ENCODE peak calls at places on chromosomes 2 and 18, in four cellular contexts. One of them, this sample, is unnamed.
A peak's percentile ranks its signal among the peaks of the same experiment; 100 is the strongest.

GRCh38 chr2:23377772-23378171 is 7.2 kb upstream of the KLHL29 start:
- DNase-seq in OCI-LY7: no peak
- DNase-seq in GM12865: no peak
- DNase-seq in T1000: no peak
- DNase-seq in this sample: peak; percentile 50

GRCh38 chr18:8959551-8960135 is 142.9 kb upstream of the NDUFV2 start:
- DNase-seq in OCI-LY7: no peak
- DNase-seq in GM12865: no peak
- DNase-seq in T1000: no peak
- DNase-seq in this sample: peak; percentile 38

GRCh38 chr18:28208712-28209265 is 31.9 kb upstream of the CDH2 start:
- DNase-seq in OCI-LY7: no peak
- DNase-seq in GM12865: no peak
- DNase-seq in T1000: no peak
- DNase-seq in this sample: no peak

GRCh38 chr2:71560286-71561011 is 107.1 kb downstream of the DYSF start:
- DNase-seq in OCI-LY7: no peak
- DNase-seq in T1000: no peak
- DNase-seq in GM12865: no peak
- DNase-seq in this sample: no peak

GRCh38 chr2:100675373-100675772 is 112.6 kb downstream of the PDCL3 start:
- DNase-seq in OCI-LY7: no peak
- DNase-seq in GM12865: no peak
- DNase-seq in T1000: no peak
- DNase-seq in this sample: no peak

GRCh38 chr2:172084734-172085459 is 410 bp upstream of the DLX1 start:
- DNase-seq in T1000: peak; percentile 88
- DNase-seq in GM12865: peak; percentile 92
- DNase-seq in OCI-LY7: peak; percentile 77
- DNase-seq in this sample: peak; percentile 85

GRCh38 chr18:58761970-58762780 is 90.9 kb downstream of the MALT1 start:
- DNase-seq in OCI-LY7: no peak
- DNase-seq in T1000: no peak
- DNase-seq in GM12865: no peak
- DNase-seq in this sample: no peak

GRCh38 chr2:241584446-241584845 is 25.9 kb downstream of the BOK start:
- DNase-seq in GM12865: no peak
- DNase-seq in OCI-LY7: no peak
- DNase-seq in T1000: no peak
- DNase-seq in this sample: peak; percentile 44

GRCh38 chr2:74747411-74748080 is 86.4 kb upstream of the HK2 start:
- DNase-seq in T1000: peak; percentile 31
- DNase-seq in OCI-LY7: no peak
- DNase-seq in GM12865: no peak
- DNase-seq in this sample: peak; percentile 46

GRCh38 chr2:20141056-20141762 is 83.7 kb downstream of the SDC1 start:
- DNase-seq in OCI-LY7: no peak
- DNase-seq in GM12865: no peak
- DNase-seq in T1000: peak; percentile 72
- DNase-seq in this sample: peak; percentile 95

GRCh38 chr2:60880988-60881932 is at the start of gene REL:
- DNase-seq in T1000: peak; percentile 79
- DNase-seq in OCI-LY7: peak; percentile 93
- DNase-seq in GM12865: peak; percentile 96
- DNase-seq in this sample: peak; percentile 76

GRCh38 chr2:128520340-128520739 is 201.7 kb upstream of the HS6ST1 start:
- DNase-seq in T1000: no peak
- DNase-seq in OCI-LY7: no peak
- DNase-seq in GM12865: no peak
- DNase-seq in this sample: no peak

GRCh38 chr2:133266075-133266925 is 302.0 kb downstream of the NCKAP5 start:
- DNase-seq in OCI-LY7: no peak
- DNase-seq in T1000: no peak
- DNase-seq in GM12865: no peak
- DNase-seq in this sample: no peak

GRCh38 chr2:219171231-219171651 is 1.4 kb upstream of the SLC23A3 start:
- DNase-seq in T1000: peak; percentile 10
- DNase-seq in GM12865: peak; percentile 48
- DNase-seq in OCI-LY7: peak; percentile 63
- DNase-seq in this sample: peak; percentile 92

GRCh38 chr2:46147626-46148368 is 149.4 kb upstream of the EPAS1 start:
- DNase-seq in OCI-LY7: no peak
- DNase-seq in GM12865: no peak
- DNase-seq in T1000: no peak
- DNase-seq in this sample: no peak

GRCh38 chr2:159635006-159635746 is 18.8 kb upstream of the BAZ2B start:
- DNase-seq in GM12865: no peak
- DNase-seq in T1000: no peak
- DNase-seq in OCI-LY7: no peak
- DNase-seq in this sample: peak; percentile 7

GRCh38 chr2:67612576-67612981 is 215.4 kb downstream of the ETAA1 start:
- DNase-seq in T1000: no peak
- DNase-seq in OCI-LY7: no peak
- DNase-seq in GM12865: no peak
- DNase-seq in this sample: peak; percentile 50

GRCh38 chr2:133633851-133634250 is 65.6 kb upstream of the NCKAP5 start:
- DNase-seq in OCI-LY7: no peak
- DNase-seq in T1000: no peak
- DNase-seq in GM12865: no peak
- DNase-seq in this sample: peak; percentile 36

GRCh38 chr2:238956676-238957075 is 108.8 kb downstream of the TWIST2 start:
- DNase-seq in GM12865: no peak
- DNase-seq in OCI-LY7: no peak
- DNase-seq in T1000: no peak
- DNase-seq in this sample: no peak

GRCh38 chr18:36850527-36851201 is 21.7 kb downstream of the KIAA1328 start:
- DNase-seq in OCI-LY7: no peak
- DNase-seq in T1000: peak; percentile 7
- DNase-seq in GM12865: no peak
- DNase-seq in this sample: peak; percentile 79

GRCh38 chr2:171923206-171923605 is 945 bp downstream of the HAT1 start:
- DNase-seq in OCI-LY7: peak; percentile 31
- DNase-seq in T1000: no peak
- DNase-seq in GM12865: no peak
- DNase-seq in this sample: peak; percentile 11

GRCh38 chr2:60759654-60760053 is 3.6 kb downstream of the PAPOLG start:
- DNase-seq in GM12865: no peak
- DNase-seq in T1000: no peak
- DNase-seq in OCI-LY7: no peak
- DNase-seq in this sample: no peak

GRCh38 chr2:234512884-234513669 is 16.2 kb upstream of the ARL4C start:
- DNase-seq in OCI-LY7: no peak
- DNase-seq in GM12865: no peak
- DNase-seq in T1000: no peak
- DNase-seq in this sample: no peak

GRCh38 chr2:127226520-127227263 is 6.6 kb upstream of the CYP27C1 start:
- DNase-seq in T1000: peak; percentile 72
- DNase-seq in GM12865: peak; percentile 67
- DNase-seq in OCI-LY7: no peak
- DNase-seq in this sample: peak; percentile 98

GRCh38 chr2:48983556-48983955 is 170.8 kb downstream of the FSHR start:
- DNase-seq in T1000: no peak
- DNase-seq in GM12865: no peak
- DNase-seq in OCI-LY7: no peak
- DNase-seq in this sample: no peak

GRCh38 chr2:69375494-69376353 is 11.3 kb downstream of the GFPT1 start:
- DNase-seq in T1000: no peak
- DNase-seq in OCI-LY7: peak; percentile 38
- DNase-seq in GM12865: peak; percentile 31
- DNase-seq in this sample: peak; percentile 49

GRCh38 chr2:108612153-108612513 is 77.9 kb downstream of the LIMS1 start:
- DNase-seq in OCI-LY7: peak; percentile 93
- DNase-seq in GM12865: peak; percentile 97
- DNase-seq in T1000: no peak
- DNase-seq in this sample: peak; percentile 55